ENCODE peak calls at places on chromosome 21, in eight cellular contexts. T is hepatocyte, I is AG04450, L is breast epithelium, N is omental fat pad, X is transverse colon, F is mesothelial cell of epicardium, S is Caco-2. K is an unnamed sample.

GRCh38 chr21:26224351-26224750 is 53.8 kb upstream of the APP start:
- DNase-seq in T (no peak), I (no peak), L (no peak), N (no peak), X (no peak), F (no peak), S (no peak), K (no peak)

GRCh38 chr21:44849616-44850130 is 23.8 kb downstream of the PTTG1IP start:
- DNase-seq in T (peak), I (no peak), L (no peak), N (no peak), X (peak), F (no peak), S (peak), K (no peak)

GRCh38 chr21:35254006-35254751 is 205.1 kb upstream of the RUNX1 start:
- DNase-seq in T (peak), I (peak), L (no peak), N (no peak), X (peak), F (no peak), S (no peak), K (no peak)

GRCh38 chr21:44850905-44851657 is 22.4 kb downstream of the PTTG1IP start:
- DNase-seq in T (no peak), I (no peak), L (peak), N (peak), X (no peak), F (no peak), S (no peak), K (no peak)

GRCh38 chr21:25639922-25640670 is 1.0 kb downstream of the JAM2 start:
- DNase-seq in T (peak), I (no peak), L (no peak), N (peak), X (no peak), F (no peak), S (no peak), K (no peak)

GRCh38 chr21:45167796-45168222 is 93.4 kb downstream of the ADARB1 start:
- DNase-seq in T (no peak), I (no peak), L (no peak), N (no peak), X (no peak), F (no peak), S (no peak), K (no peak)

GRCh38 chr21:16258834-16259611 is 529.2 kb downstream of the USP25 start:
- DNase-seq in T (no peak), I (no peak), L (no peak), N (no peak), X (no peak), F (no peak), S (no peak), K (no peak)

GRCh38 chr21:27526451-27526850 is 559.6 kb upstream of the ADAMTS5 start:
- DNase-seq in T (no peak), I (no peak), L (no peak), N (no peak), X (no peak), F (no peak), S (no peak), K (no peak)

GRCh38 chr21:45735259-45736000 is 91.9 kb downstream of the PCBP3 start:
- DNase-seq in T (no peak), I (no peak), L (no peak), N (no peak), X (no peak), F (no peak), S (no peak), K (no peak)

GRCh38 chr21:32347351-32347750 is 45.5 kb downstream of the URB1 start:
- DNase-seq in T (no peak), I (no peak), L (no peak), N (no peak), X (no peak), F (no peak), S (no peak), K (no peak)

GRCh38 chr21:28798798-28799197 is 193.9 kb downstream of the LTN1 start:
- DNase-seq in T (no peak), I (no peak), L (no peak), N (no peak), X (no peak), F (no peak), S (no peak), K (no peak)

GRCh38 chr21:45129231-45129923 is 55.0 kb downstream of the ADARB1 start:
- DNase-seq in T (no peak), I (no peak), L (no peak), N (no peak), X (no peak), F (no peak), S (no peak), K (peak)

GRCh38 chr21:24123785-24124184 is 1483.5 kb downstream of the MRPL39 start:
- DNase-seq in T (no peak), I (no peak), L (no peak), N (no peak), X (no peak), F (no peak), S (no peak), K (no peak)

GRCh38 chr21:41043008-41043407 is 125.0 kb upstream of the BACE2 start:
- DNase-seq in T (no peak), I (no peak), L (no peak), N (no peak), X (no peak), F (no peak), S (peak), K (no peak)

GRCh38 chr21:41048141-41048540 is 119.8 kb upstream of the BACE2 start:
- DNase-seq in T (no peak), I (no peak), L (no peak), N (no peak), X (no peak), F (no peak), S (no peak), K (no peak)

GRCh38 chr21:41048636-41049035 is 119.3 kb upstream of the BACE2 start:
- DNase-seq in T (no peak), I (no peak), L (no peak), N (no peak), X (no peak), F (no peak), S (no peak), K (no peak)

GRCh38 chr21:41045534-41046268 is 122.3 kb upstream of the BACE2 start:
- DNase-seq in T (peak), I (no peak), L (no peak), N (no peak), X (no peak), F (no peak), S (peak), K (peak)
- TF ChIP-seq CTCF in T (peak), I (no peak), L (peak), N (no peak), X (no peak), F (peak), S (peak), K (peak)

DNA sequence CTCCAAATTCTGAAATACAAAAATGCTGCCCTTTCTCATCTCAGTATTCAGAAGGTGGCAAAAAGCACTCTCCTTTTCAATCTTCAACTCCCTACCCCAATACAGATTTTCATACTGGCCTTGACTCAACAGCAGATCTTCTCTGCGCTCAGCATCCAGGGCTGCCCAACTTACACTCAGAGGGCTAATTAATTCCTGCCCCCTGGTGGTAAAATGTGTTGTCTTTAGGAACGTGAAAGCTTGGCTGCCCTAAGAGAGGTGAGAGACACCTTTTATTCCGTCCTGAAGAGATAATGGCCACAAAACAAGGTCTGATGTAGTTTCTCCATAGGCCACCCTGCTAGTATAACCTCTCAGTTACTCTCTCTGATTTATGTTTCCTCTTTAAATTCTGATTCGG is 25.0 kb downstream of the KRTAP24-1 start:
- DNase-seq in T (peak), I (no peak), L (no peak), N (no peak), X (no peak), F (no peak), S (peak), K (peak)
- TF ChIP-seq CTCF in T (peak), I (no peak), L (peak), N (no peak), X (peak), F (peak), S (no peak), K (no peak)

GRCh38 chr21:39096754-39097153 is 86.5 kb downstream of the PSMG1 start:
- DNase-seq in T (no peak), I (no peak), L (no peak), N (no peak), X (no peak), F (no peak), S (no peak), K (no peak)
- TF ChIP-seq CTCF in T (no peak), I (no peak), L (no peak), N (no peak), X (no peak), F (no peak), S (no peak), K (no peak)

GRCh38 chr21:15182731-15183130 is 117.9 kb upstream of the NRIP1 start:
- DNase-seq in T (no peak), I (no peak), L (no peak), N (no peak), X (no peak), F (no peak), S (no peak), K (no peak)
- TF ChIP-seq CTCF in T (no peak), I (no peak), L (no peak), N (no peak), X (no peak), F (no peak), S (no peak), K (no peak)

GRCh38 chr21:34129039-34129891 is 55.9 kb downstream of the MRPS6 start:
- DNase-seq in T (peak), I (peak), L (no peak), N (no peak), X (peak), F (no peak), S (no peak), K (no peak)
- TF ChIP-seq CTCF in T (peak), I (peak), L (no peak), N (no peak), X (peak), F (no peak), S (no peak), K (no peak)

GRCh38 chr21:37915516-37915915 is 741 bp downstream of the KCNJ6 start:
- DNase-seq in T (peak), I (no peak), L (no peak), N (no peak), X (no peak), F (no peak), S (no peak), K (no peak)

GRCh38 chr21:37917612-37918011 is 1.4 kb upstream of the KCNJ6 start:
- DNase-seq in T (no peak), I (peak), L (no peak), N (no peak), X (no peak), F (no peak), S (no peak), K (no peak)

GRCh38 chr21:37915941-37916794 is at the start of gene KCNJ6:
- DNase-seq in T (peak), I (no peak), L (no peak), N (no peak), X (no peak), F (peak), S (no peak), K (no peak)

GRCh38 chr21:37914211-37914900 is 1.9 kb downstream of the KCNJ6 start:
- DNase-seq in T (peak), I (no peak), L (no peak), N (no peak), X (no peak), F (peak), S (peak), K (no peak)

GRCh38 chr21:37916795-37917142 is 512 bp upstream of the KCNJ6 start:
- DNase-seq in T (peak), I (no peak), L (no peak), N (no peak), X (no peak), F (no peak), S (no peak), K (no peak)
- TF ChIP-seq CTCF in T (no peak), I (peak), L (no peak), N (no peak), X (no peak), F (peak), S (no peak), K (no peak)

DNA sequence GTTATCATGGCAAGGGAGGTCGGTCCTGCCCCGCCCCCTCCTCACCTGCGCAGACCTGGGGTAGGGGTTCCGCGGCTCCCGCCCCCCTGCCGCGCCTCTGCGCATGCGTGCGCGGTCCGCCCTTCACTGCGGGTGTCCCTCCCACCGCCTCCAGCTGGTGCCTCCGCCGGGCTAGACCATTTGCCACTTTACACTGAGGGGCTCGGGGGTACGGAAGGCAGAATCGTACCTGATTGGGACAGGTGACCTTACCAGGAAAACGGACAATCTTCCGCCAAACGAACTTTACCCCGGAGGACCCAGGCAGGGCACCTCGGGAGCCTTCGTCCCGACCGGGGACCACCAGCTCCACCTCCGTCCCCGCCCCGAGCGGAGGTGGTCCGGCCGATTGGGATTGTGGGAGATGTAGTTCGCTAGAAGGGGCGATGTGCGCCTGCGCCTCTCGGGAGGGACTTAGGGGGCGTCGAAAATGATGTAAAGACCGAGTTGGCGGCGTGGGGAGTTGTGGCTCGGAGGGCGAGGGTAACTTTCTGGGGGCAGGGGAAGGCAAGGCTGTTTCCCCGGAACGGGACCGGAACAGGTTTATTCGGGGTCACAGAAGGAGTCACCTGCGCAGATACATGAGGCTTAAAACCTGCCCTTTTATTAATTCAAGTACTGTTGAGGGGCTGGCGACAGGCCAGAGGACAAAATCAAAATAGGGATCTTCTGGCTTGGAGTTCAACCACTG is at the start of gene DNAJC28:
- DNase-seq in T (peak), I (peak), L (peak), N (peak), X (peak), F (peak), S (peak), K (peak)
- TF ChIP-seq CTCF in T (no peak), I (no peak), L (no peak), N (no peak), X (no peak), F (no peak), S (no peak), K (no peak)

GRCh38 chr21:41751621-41752020 is 15.2 kb downstream of the RIPK4 start:
- DNase-seq in T (peak), I (no peak), L (peak), N (no peak), X (no peak), F (no peak), S (peak), K (peak)
- TF ChIP-seq CTCF in T (no peak), I (no peak), L (no peak), N (no peak), X (no peak), F (no peak), S (no peak), K (no peak)

GRCh38 chr21:36929622-36930021 is 36.8 kb downstream of the HLCS start:
- DNase-seq in T (no peak), I (no peak), L (no peak), N (no peak), X (no peak), F (no peak), S (no peak), K (no peak)
- TF ChIP-seq CTCF in T (peak), I (peak), L (no peak), N (no peak), X (no peak), F (no peak), S (no peak), K (no peak)

K was measured in Calu3.